ENCODE peak calls at places on chromosomes 12 and 14, in five cellular contexts. Y is prostate gland, I is IMR-90, E is stomach, Z is GM12892. L is an unnamed sample.
A peak's percentile ranks its signal among the peaks of the same experiment; 100 is the strongest.

GRCh38 chr12:88866881-88867280 is 286.6 kb upstream of the KITLG start:
- DNase-seq in Y (no peak), I (no peak), E (no peak), Z (no peak), L (no peak)

GRCh38 chr12:94677778-94678177 is 27.4 kb upstream of the TMCC3 start:
- DNase-seq in Y (peak; percentile 77), I (no peak), E (peak; percentile 27), Z (no peak), L (no peak)

GRCh38 chr12:110661337-110661972 is 27.5 kb downstream of the HVCN1 start:
- DNase-seq in Y (no peak), I (no peak), E (peak; percentile 27), Z (peak; percentile 75), L (no peak)

GRCh38 chr14:37047996-37048395 is 124.4 kb downstream of the SLC25A21 start:
- DNase-seq in Y (no peak), I (no peak), E (no peak), Z (no peak), L (no peak)

GRCh38 chr12:98595152-98595988 is 1.9 kb downstream of the SLC25A3 start:
- DNase-seq in Y (no peak), I (peak; percentile 79), E (no peak), Z (no peak), L (no peak)

GRCh38 chr12:39043425-39043824 is 138.0 kb upstream of the CPNE8 start:
- DNase-seq in Y (no peak), I (no peak), E (no peak), Z (no peak), L (no peak)

GRCh38 chr12:27272375-27273028 is 28.4 kb downstream of the STK38L start:
- DNase-seq in Y (no peak), I (no peak), E (no peak), Z (no peak), L (no peak)

GRCh38 chr14:81831128-81831815 is 297.6 kb upstream of the SEL1L start:
- DNase-seq in Y (no peak), I (no peak), E (no peak), Z (no peak), L (no peak)

GRCh38 chr12:32920506-32921085 is 24.0 kb upstream of the PKP2 start:
- DNase-seq in Y (no peak), I (no peak), E (no peak), Z (no peak), L (no peak)

GRCh38 chr12:121668750-121669524 is 517 bp downstream of the MORN3 start:
- DNase-seq in Y (no peak), I (peak; percentile 36), E (peak; percentile 39), Z (no peak), L (no peak)

GRCh38 chr14:101294136-101294535 is 267.2 kb upstream of the DIO3 start:
- DNase-seq in Y (no peak), I (no peak), E (no peak), Z (no peak), L (no peak)

GRCh38 chr14:97349946-97350345 is 552.8 kb downstream of the VRK1 start:
- DNase-seq in Y (no peak), I (no peak), E (no peak), Z (no peak), L (no peak)

GRCh38 chr12:84874125-84874824 is 38.3 kb downstream of the SLC6A15 start:
- DNase-seq in Y (no peak), I (peak; percentile 60), E (no peak), Z (no peak), L (no peak)

GRCh38 chr12:85357609-85358008 is 77.6 kb downstream of the ALX1 start:
- DNase-seq in Y (no peak), I (no peak), E (no peak), Z (no peak), L (no peak)

GRCh38 chr12:116201359-116201758 is 76.1 kb downstream of the MED13L start:
- DNase-seq in Y (no peak), I (no peak), E (no peak), Z (no peak), L (no peak)

GRCh38 chr14:65302571-65303184 is 109.9 kb upstream of the FUT8 start:
- DNase-seq in Y (no peak), I (no peak), E (peak; percentile 60), Z (no peak), L (no peak)

GRCh38 chr14:64934338-64934939 is 8.1 kb downstream of the GPX2 start:
- DNase-seq in Y (no peak), I (no peak), E (no peak), Z (no peak), L (no peak)

DNA sequence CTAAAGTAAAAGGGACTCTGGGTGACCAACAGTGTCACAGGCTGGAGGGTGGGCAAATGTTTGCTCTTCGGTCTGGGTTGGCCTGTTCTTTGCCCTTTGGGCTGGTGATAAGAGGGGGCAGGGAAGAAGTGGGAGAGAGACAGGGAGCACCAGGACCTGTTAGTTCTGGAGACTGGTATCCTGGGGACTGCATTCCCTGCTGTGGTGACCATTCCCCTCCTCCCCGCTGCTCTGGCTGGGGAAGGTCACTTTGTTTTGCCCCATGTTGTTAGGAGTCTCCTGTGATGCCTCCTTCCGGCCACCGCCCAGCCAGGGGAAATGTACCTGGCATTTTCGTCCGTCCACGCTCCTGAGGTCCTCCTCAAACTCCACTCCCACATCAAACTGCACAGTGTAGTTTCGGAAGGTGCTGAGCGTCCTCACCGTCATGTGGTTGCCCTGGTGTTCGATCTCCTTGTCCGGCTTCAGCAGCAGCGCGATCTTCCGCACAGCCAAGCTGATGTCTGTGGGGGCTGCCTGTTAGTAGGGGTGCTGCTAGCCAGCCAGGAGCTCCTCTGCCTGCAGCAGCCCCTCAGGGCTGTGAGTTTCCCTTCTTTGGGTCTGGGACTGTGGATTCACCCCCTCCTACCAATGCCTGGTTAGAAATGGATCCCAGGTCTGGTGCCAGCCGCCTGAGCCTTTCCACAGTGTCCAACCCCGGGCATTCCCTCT is 618 bp downstream of the RBP5 start:
- DNase-seq in Y (no peak), I (no peak), E (no peak), Z (no peak), L (no peak)
- TF ChIP-seq POLR2A in Y (no peak), I (no peak), E (no peak), Z (no peak), L (no peak)

GRCh38 chr14:85319101-85319500 is 210.8 kb upstream of the FLRT2 start:
- DNase-seq in Y (no peak), I (no peak), E (no peak), Z (no peak), L (no peak)

GRCh38 chr14:85316701-85317100 is 213.2 kb upstream of the FLRT2 start:
- DNase-seq in Y (no peak), I (peak; percentile 15), E (no peak), Z (no peak), L (no peak)

GRCh38 chr14:85315891-85316290 is 214.1 kb upstream of the FLRT2 start:
- DNase-seq in Y (no peak), I (no peak), E (no peak), Z (no peak), L (no peak)

GRCh38 chr14:85317491-85318021 is 212.4 kb upstream of the FLRT2 start:
- DNase-seq in Y (no peak), I (peak; percentile 26), E (no peak), Z (no peak), L (no peak)

DNA sequence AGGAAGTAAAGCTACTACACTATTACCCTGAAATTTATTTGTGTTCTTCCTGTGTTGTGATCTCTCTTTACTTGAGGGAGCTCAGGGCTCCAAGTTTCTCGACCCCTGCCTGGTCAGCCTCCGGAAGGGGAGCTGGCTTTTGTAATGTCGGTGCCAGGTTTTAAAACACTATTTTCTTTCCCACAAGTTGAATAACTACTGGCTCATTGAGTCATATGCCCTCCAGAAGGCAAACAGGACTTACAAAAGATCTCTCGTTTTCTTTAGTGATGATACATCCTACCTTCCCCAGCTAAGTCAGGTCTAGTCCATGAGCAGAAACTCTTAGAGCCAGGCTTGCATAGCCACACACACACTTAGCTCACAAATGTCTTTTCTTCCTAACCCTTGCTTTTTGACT is 209.9 kb upstream of the FLRT2 start:
- DNase-seq in Y (no peak), I (peak; percentile 73), E (no peak), Z (no peak), L (no peak)
- TF ChIP-seq POLR2A in Y (no peak), I (no peak), E (no peak), Z (no peak), L (no peak)

GRCh38 chr14:54783660-54784015 is 119.0 kb downstream of the GCH1 start:
- DNase-seq in Y (no peak), I (no peak), E (no peak), Z (no peak), L (no peak)

GRCh38 chr14:54784060-54784459 is 118.6 kb downstream of the GCH1 start:
- DNase-seq in Y (no peak), I (no peak), E (no peak), Z (no peak), L (no peak)

GRCh38 chr14:54784657-54785056 is 118.0 kb downstream of the GCH1 start:
- DNase-seq in Y (no peak), I (no peak), E (no peak), Z (no peak), L (no peak)

GRCh38 chr14:54781936-54782802 is 120.5 kb downstream of the GCH1 start:
- DNase-seq in Y (no peak), I (no peak), E (no peak), Z (no peak), L (no peak)

GRCh38 chr14:54782803-54783659 is 119.6 kb downstream of the GCH1 start:
- DNase-seq in Y (no peak), I (no peak), E (no peak), Z (peak; percentile 63), L (no peak)
- TF ChIP-seq POLR2A in Y (no peak), I (no peak), E (no peak), Z (no peak), L (no peak)

GRCh38 chr14:24181251-24182077 is 7.2 kb downstream of the IPO4 start:
- DNase-seq in Y (no peak), I (no peak), E (no peak), Z (no peak), L (no peak)

GRCh38 chr14:24177928-24178327 is 6.0 kb downstream of the REC8 start:
- DNase-seq in Y (no peak), I (no peak), E (no peak), Z (no peak), L (no peak)

GRCh38 chr14:24179961-24180726 is 8.3 kb downstream of the REC8 start:
- DNase-seq in Y (no peak), I (peak; percentile 90), E (no peak), Z (no peak), L (no peak)

GRCh38 chr14:24178399-24179178 is 6.7 kb downstream of the REC8 start:
- DNase-seq in Y (no peak), I (no peak), E (no peak), Z (no peak), L (no peak)

DNA sequence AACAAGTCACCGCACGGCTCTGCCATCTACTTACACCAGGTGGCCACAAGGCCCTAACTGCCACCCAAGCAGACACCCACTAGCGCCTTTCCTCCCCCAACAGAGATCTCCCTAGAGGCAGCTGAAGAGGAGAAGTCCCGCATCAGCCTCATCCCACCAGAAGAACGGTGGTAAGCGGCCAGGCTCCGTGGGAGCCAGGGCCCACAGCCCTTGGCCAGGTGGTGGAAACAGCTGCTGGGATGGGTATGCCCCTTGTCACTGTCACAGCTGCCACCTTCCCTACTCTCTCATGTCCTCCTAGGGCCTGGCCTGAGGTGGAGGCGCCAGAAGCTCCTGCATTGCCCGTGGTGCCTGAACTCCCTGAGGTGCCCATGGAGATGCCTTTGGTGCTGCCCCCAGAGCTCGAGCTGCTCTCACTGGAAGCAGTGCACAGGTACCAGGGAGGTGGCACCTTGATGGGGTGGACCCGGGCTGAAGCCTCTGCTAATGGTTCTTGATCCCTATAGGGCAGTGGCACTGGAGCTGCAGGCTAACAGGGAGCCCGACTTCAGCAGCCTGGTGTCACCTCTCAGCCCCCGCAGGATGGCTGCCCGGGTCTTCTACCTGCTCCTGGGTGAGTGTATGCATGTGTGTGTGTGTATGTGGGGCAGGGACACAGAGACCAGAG is 7.5 kb downstream of the REC8 start:
- DNase-seq in Y (no peak), I (no peak), E (no peak), Z (no peak), L (no peak)
- TF ChIP-seq POLR2A in Y (no peak), I (no peak), E (no peak), Z (peak; percentile 30), L (no peak)

L was measured in H54.